ENCODE peak calls at places on chromosomes 11 and 22, in five cellular contexts. Q is stomach, E is epithelial cell of esophagus, I is NB4, D is HCT116. B is an unnamed sample.

GRCh38 chr22:24161909-24162308 is 19.4 kb upstream of the SUSD2 start:
- DNase-seq in Q (peak; percentile 86), E (no peak), I (no peak), D (no peak), B (no peak)

GRCh38 chr11:100963375-100963774 is 166.2 kb downstream of the PGR start:
- DNase-seq in Q (no peak), E (no peak), I (no peak), D (no peak), B (no peak)

GRCh38 chr22:27150530-27150909 is 493.1 kb downstream of the MIAT start:
- DNase-seq in Q (no peak), E (peak; percentile 17), I (peak; percentile 53), D (no peak), B (no peak)

GRCh38 chr22:30054067-30054763 is 26.0 kb upstream of the HORMAD2 start:
- DNase-seq in Q (no peak), E (no peak), I (no peak), D (no peak), B (no peak)

GRCh38 chr11:95453616-95454118 is 222.7 kb upstream of the SESN3 start:
- DNase-seq in Q (peak; percentile 72), E (peak; percentile 87), I (no peak), D (peak; percentile 6), B (peak; percentile 76)

GRCh38 chr22:31829505-31829904 is 75.7 kb downstream of the DEPDC5 start:
- DNase-seq in Q (no peak), E (peak; percentile 93), I (peak; percentile 60), D (peak; percentile 89), B (no peak)

GRCh38 chr22:38964306-38964705 is 6.9 kb downstream of the APOBEC3A start:
- DNase-seq in Q (no peak), E (no peak), I (no peak), D (no peak), B (no peak)

GRCh38 chr11:44006882-44007495 is 40.8 kb upstream of the ACCSL start:
- DNase-seq in Q (peak; percentile 17), E (no peak), I (no peak), D (no peak), B (no peak)

GRCh38 chr11:97259884-97260283 is 870.1 kb downstream of the JRKL start:
- DNase-seq in Q (no peak), E (no peak), I (no peak), D (no peak), B (no peak)

GRCh38 chr22:44005524-44005923 is 18.6 kb upstream of the PARVB start:
- DNase-seq in Q (no peak), E (no peak), I (peak; percentile 82), D (no peak), B (no peak)

GRCh38 chr11:17257200-17257599 is 19.3 kb upstream of the NUCB2 start:
- DNase-seq in Q (no peak), E (peak; percentile 34), I (no peak), D (no peak), B (no peak)

GRCh38 chr11:85766801-85767200 is 44.1 kb downstream of the SYTL2 start:
- DNase-seq in Q (no peak), E (no peak), I (no peak), D (no peak), B (no peak)
- H3K4me3 ChIP-seq in Q (no peak overlapping the region), E (no peak overlapping the region), I (no peak overlapping the region), D (no peak overlapping the region), B (no peak overlapping the region)

GRCh38 chr22:19722175-19722914 is 994 bp upstream of the GP1BB start:
- DNase-seq in Q (no peak), E (no peak), I (no peak), D (no peak), B (no peak)

GRCh38 chr22:19723165-19723989 is at the start of gene GP1BB:
- DNase-seq in Q (peak; percentile 68), E (peak; percentile 15), I (peak; percentile 78), D (no peak), B (no peak)

GRCh38 chr22:19722915-19723164 is 499 bp upstream of the GP1BB start:
- DNase-seq in Q (no peak), E (no peak), I (no peak), D (no peak), B (no peak)

GRCh38 chr22:19724927-19725661 is 1.8 kb downstream of the GP1BB start:
- DNase-seq in Q (no peak), E (no peak), I (no peak), D (no peak), B (no peak)

DNA sequence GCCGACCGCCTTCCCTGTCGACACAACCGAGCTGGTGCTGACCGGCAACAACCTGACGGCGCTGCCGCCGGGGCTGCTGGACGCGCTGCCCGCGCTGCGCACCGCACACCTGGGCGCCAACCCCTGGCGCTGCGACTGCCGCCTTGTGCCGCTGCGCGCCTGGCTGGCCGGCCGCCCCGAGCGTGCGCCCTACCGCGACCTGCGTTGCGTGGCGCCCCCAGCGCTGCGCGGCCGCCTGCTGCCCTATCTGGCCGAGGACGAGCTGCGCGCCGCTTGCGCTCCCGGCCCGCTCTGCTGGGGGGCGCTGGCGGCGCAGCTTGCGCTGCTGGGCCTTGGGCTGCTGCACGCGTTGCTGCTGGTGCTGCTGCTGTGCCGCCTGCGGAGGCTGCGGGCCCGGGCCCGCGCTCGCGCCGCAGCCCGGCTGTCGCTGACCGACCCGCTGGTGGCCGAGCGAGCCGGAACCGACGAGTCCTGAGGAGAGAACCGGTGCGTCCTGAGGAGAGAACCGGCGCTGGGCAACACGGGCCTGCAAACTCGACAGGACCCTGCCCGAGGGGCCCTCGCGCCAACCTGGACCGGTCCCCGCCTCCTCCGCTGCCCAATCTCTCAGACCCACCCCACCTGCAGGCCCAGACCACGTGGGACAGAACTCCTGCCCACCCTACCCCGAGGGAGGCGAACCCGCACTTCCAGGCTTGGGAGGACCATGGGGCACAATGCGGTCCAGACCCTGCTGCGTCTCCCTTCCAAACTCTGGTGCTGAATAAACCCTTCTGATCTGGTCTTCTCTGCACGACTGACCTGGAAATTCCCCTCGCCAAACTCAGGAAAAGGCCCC is 870 bp downstream of the GP1BB start:
- DNase-seq in Q (no peak), E (peak; percentile 16), I (peak; percentile 72), D (no peak), B (no peak)
- TF ChIP-seq CTCF in Q (no peak), E (no peak), I (peak; percentile 21), D (peak; percentile 27), B (no peak)

GRCh38 chr11:31997955-31998354 is 92.9 kb upstream of the RCN1 start:
- DNase-seq in Q (no peak), E (no peak), I (no peak), D (no peak), B (no peak)

GRCh38 chr11:31995031-31995430 is 95.8 kb upstream of the RCN1 start:
- DNase-seq in Q (no peak), E (no peak), I (no peak), D (no peak), B (no peak)

GRCh38 chr11:31996159-31996881 is 94.6 kb upstream of the RCN1 start:
- DNase-seq in Q (no peak), E (no peak), I (no peak), D (no peak), B (no peak)

GRCh38 chr11:31995525-31996123 is 95.2 kb upstream of the RCN1 start:
- DNase-seq in Q (no peak), E (no peak), I (peak; percentile 20), D (no peak), B (no peak)
- H3K4me3 ChIP-seq in Q (no peak overlapping the region), E (no peak overlapping the region), I (no peak overlapping the region), D (no peak overlapping the region), B (no peak overlapping the region)

DNA sequence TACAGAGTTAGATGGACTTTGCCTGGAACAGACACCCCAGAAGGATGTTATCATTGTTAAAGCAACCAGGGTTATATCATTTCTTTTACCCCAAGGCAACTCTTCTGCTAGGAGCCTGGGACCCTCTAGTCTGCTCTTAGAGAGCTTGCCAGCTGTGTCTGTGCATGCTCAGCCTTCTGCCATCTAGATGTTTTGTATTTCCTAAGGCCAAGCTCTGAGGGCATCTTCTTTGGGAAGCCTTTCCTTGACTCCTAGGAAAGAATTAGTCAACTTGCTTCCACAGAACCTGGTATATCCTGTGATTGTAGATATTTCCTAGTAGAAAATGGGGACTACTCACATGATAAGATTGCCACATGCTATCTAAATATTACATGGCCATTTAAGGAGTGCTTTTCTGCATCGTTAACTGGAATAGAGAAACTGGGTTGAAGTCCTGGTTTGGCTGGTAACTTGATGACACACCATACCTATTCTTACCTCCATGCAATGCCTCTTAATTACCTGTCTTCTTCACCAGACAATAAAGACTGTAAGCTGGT is 87.6 kb downstream of the STIM1 start:
- DNase-seq in Q (no peak), E (peak; percentile 58), I (no peak), D (no peak), B (no peak)
- TF ChIP-seq CTCF in Q (no peak), E (no peak), I (no peak), D (no peak), B (no peak)

GRCh38 chr11:118923721-118924587 is 1.8 kb downstream of the BCL9L start:
- DNase-seq in Q (no peak), E (peak; percentile 39), I (no peak), D (no peak), B (no peak)
- H3K4me3 ChIP-seq in Q (peak overlapping the region; percentile 97), E (peak overlapping the region; percentile 93), I (peak overlapping the region; percentile 63), D (peak overlapping the region; percentile 96), B (peak overlapping the region; percentile 69)

GRCh38 chr11:46535688-46536087 is 58.1 kb downstream of the AMBRA1 start:
- DNase-seq in Q (no peak), E (no peak), I (no peak), D (no peak), B (no peak)

GRCh38 chr11:46537851-46538295 is 56.0 kb downstream of the AMBRA1 start:
- DNase-seq in Q (peak; percentile 60), E (peak; percentile 83), I (peak; percentile 83), D (peak; percentile 68), B (no peak)

GRCh38 chr11:46534713-46535112 is 59.1 kb downstream of the AMBRA1 start:
- DNase-seq in Q (no peak), E (no peak), I (no peak), D (no peak), B (no peak)

GRCh38 chr11:46533396-46534110 is 60.3 kb downstream of the AMBRA1 start:
- DNase-seq in Q (no peak), E (no peak), I (no peak), D (no peak), B (no peak)

GRCh38 chr11:46537121-46537520 is 56.7 kb downstream of the AMBRA1 start:
- DNase-seq in Q (no peak), E (no peak), I (peak; percentile 42), D (no peak), B (no peak)
- TF ChIP-seq CTCF in Q (no peak), E (peak; percentile 13), I (peak; percentile 25), D (peak; percentile 22), B (peak; percentile 23)

GRCh38 chr11:61971177-61972111 is 4.0 kb upstream of the FTH1 start:
- DNase-seq in Q (peak; percentile 96), E (peak; percentile 92), I (peak; percentile 99), D (peak; percentile 88), B (peak; percentile 95)

GRCh38 chr11:61974766-61975631 is 7.6 kb upstream of the FTH1 start:
- DNase-seq in Q (peak; percentile 80), E (peak; percentile 47), I (no peak), D (no peak), B (peak; percentile 28)

GRCh38 chr11:61972112-61972795 is 4.8 kb upstream of the FTH1 start:
- DNase-seq in Q (no peak), E (no peak), I (peak; percentile 61), D (no peak), B (peak; percentile 19)

GRCh38 chr11:61973603-61974162 is 6.2 kb upstream of the FTH1 start:
- DNase-seq in Q (no peak), E (peak; percentile 94), I (no peak), D (no peak), B (peak; percentile 32)

GRCh38 chr11:61972796-61973602 is 5.6 kb upstream of the FTH1 start:
- DNase-seq in Q (no peak), E (peak; percentile 97), I (no peak), D (no peak), B (peak; percentile 26)
- H3K4me3 ChIP-seq in Q (no peak overlapping the region), E (no peak overlapping the region), I (no peak overlapping the region), D (no peak overlapping the region), B (peak overlapping the region; percentile 30)